ENCODE peak calls at places on chromosomes 16 and 17, in seven cellular contexts. S is fibroblast of pulmonary artery; Y is WTC11; F is Karpas-422; L is stimulated activated CD8-positive, alpha-beta memory T cell treated with anti-CD3 and anti-CD28 coated beads, Interleukin-4, amount 100 ng/mL, for 48 hours; E is activated CD4-positive, alpha-beta T cell treated with anti-CD3 and anti-CD28 coated beads, Interleukin-2, amount 50 U/mL, for 1 hour; A is effector CD4-positive, alpha-beta T cell. K is an unnamed sample.

GRCh38 chr16:89033796-89034572 is 57.0 kb upstream of the CBFA2T3 start:
- DNase-seq in S (no peak), Y (no peak), F (no peak), L (no peak), E (no peak), A (no peak), K (no peak)

GRCh38 chr17:263773-264172 is 82.3 kb upstream of the DOC2B start:
- DNase-seq in S (no peak), Y (no peak), F (peak; percentile 9), L (no peak), E (no peak), A (no peak), K (peak; percentile 13)

GRCh38 chr16:4271176-4272113 is 1.4 kb downstream of the TFAP4 start:
- DNase-seq in S (peak; percentile 91), Y (peak; percentile 94), F (peak; percentile 97), L (peak; percentile 92), E (peak; percentile 87), A (peak; percentile 84), K (peak; percentile 97)

GRCh38 chr16:89114159-89114981 is 20.7 kb downstream of the ACSF3 start:
- DNase-seq in S (peak; percentile 17), Y (peak; percentile 47), F (peak; percentile 91), L (peak; percentile 52), E (peak; percentile 43), A (peak; percentile 29), K (peak; percentile 49)

GRCh38 chr17:50103941-50104340 is 8.8 kb downstream of the PDK2 start:
- DNase-seq in S (no peak), Y (no peak), F (no peak), L (no peak), E (no peak), A (no peak), K (no peak)

GRCh38 chr17:81160306-81160705 is 5.0 kb upstream of the PVALEF start:
- DNase-seq in S (no peak), Y (no peak), F (no peak), L (no peak), E (no peak), A (no peak), K (no peak)

GRCh38 chr17:37502009-37502936 is 12.6 kb downstream of the DUSP14 start:
- DNase-seq in S (no peak), Y (no peak), F (no peak), L (no peak), E (no peak), A (no peak), K (no peak)

GRCh38 chr17:81309859-81310839 is 15.0 kb upstream of the SLC38A10 start:
- DNase-seq in S (no peak), Y (no peak), F (no peak), L (no peak), E (no peak), A (no peak), K (no peak)

GRCh38 chr17:60941028-60941427 is 263.4 kb downstream of the BCAS3 start:
- DNase-seq in S (peak; percentile 92), Y (no peak), F (no peak), L (no peak), E (no peak), A (no peak), K (peak; percentile 53)

GRCh38 chr17:77527836-77528505 is 387.2 kb downstream of the SEC14L1 start:
- DNase-seq in S (no peak), Y (no peak), F (no peak), L (no peak), E (no peak), A (no peak), K (no peak)

GRCh38 chr17:73342549-73343167 is 30.9 kb upstream of the CDC42EP4 start:
- DNase-seq in S (peak; percentile 74), Y (peak; percentile 30), F (no peak), L (no peak), E (no peak), A (no peak), K (no peak)

GRCh38 chr17:83106913-83107655 is 27.7 kb downstream of the METRNL start:
- DNase-seq in S (no peak), Y (no peak), F (no peak), L (no peak), E (no peak), A (no peak), K (no peak)

GRCh38 chr17:7476474-7476873 is 3.0 kb downstream of the ZBTB4 start:
- DNase-seq in S (peak; percentile 46), Y (no peak), F (no peak), L (no peak), E (no peak), A (no peak), K (no peak)

GRCh38 chr16:77579283-77579985 is 142.9 kb upstream of the NUDT7 start:
- DNase-seq in S (peak; percentile 29), Y (no peak), F (no peak), L (no peak), E (no peak), A (no peak), K (no peak)